ENCODE peak calls at places on chromosomes 16 and 17, in five cellular contexts. One of them, this sample, is unnamed.

GRCh38 chr17:4853195-4853762 is 20.1 kb downstream of the MINK1 start:
- DNase-seq in K562: no peak
- DNase-seq in HepG2: no peak
- DNase-seq in SK-N-SH: no peak
- DNase-seq in GM12878: no peak
- DNase-seq in this sample: no peak

GRCh38 chr16:89093602-89094251 is at the start of gene ACSF3:
- DNase-seq in K562: peak
- DNase-seq in SK-N-SH: peak
- DNase-seq in HepG2: no peak
- DNase-seq in GM12878: no peak
- DNase-seq in this sample: peak

GRCh38 chr17:35849469-35850348 is 19.0 kb downstream of the HEATR9 start:
- DNase-seq in K562: peak
- DNase-seq in HepG2: peak
- DNase-seq in GM12878: peak
- DNase-seq in SK-N-SH: peak
- DNase-seq in this sample: peak

GRCh38 chr17:42773290-42774035 is at the start of gene VPS25:
- DNase-seq in HepG2: peak
- DNase-seq in GM12878: no peak
- DNase-seq in K562: peak
- DNase-seq in SK-N-SH: peak
- DNase-seq in this sample: peak

GRCh38 chr17:15507896-15508295 is 40.5 kb upstream of the CDRT4 start:
- DNase-seq in GM12878: no peak
- DNase-seq in K562: no peak
- DNase-seq in HepG2: no peak
- DNase-seq in SK-N-SH: no peak
- DNase-seq in this sample: no peak

GRCh38 chr16:7026639-7027038 is 306.0 kb upstream of the RBFOX1 start:
- DNase-seq in GM12878: no peak
- DNase-seq in K562: no peak
- DNase-seq in SK-N-SH: no peak
- DNase-seq in HepG2: no peak
- DNase-seq in this sample: no peak

GRCh38 chr16:898761-899677 is 71.8 kb downstream of the LMF1 start:
- DNase-seq in GM12878: no peak
- DNase-seq in HepG2: no peak
- DNase-seq in K562: no peak
- DNase-seq in SK-N-SH: peak
- DNase-seq in this sample: no peak

GRCh38 chr16:74724820-74725549 is 24.3 kb upstream of the MLKL start:
- DNase-seq in SK-N-SH: no peak
- DNase-seq in HepG2: no peak
- DNase-seq in GM12878: no peak
- DNase-seq in K562: no peak
- DNase-seq in this sample: no peak

GRCh38 chr16:29114476-29115012 is 129.7 kb downstream of the LAT start:
- DNase-seq in GM12878: no peak
- DNase-seq in K562: no peak
- DNase-seq in HepG2: no peak
- DNase-seq in SK-N-SH: no peak
- DNase-seq in this sample: no peak

GRCh38 chr17:1710807-1711553 is 803 bp upstream of the TLCD2 start:
- DNase-seq in GM12878: no peak
- DNase-seq in K562: no peak
- DNase-seq in HepG2: no peak
- DNase-seq in SK-N-SH: no peak
- DNase-seq in this sample: no peak

GRCh38 chr16:81201267-81201666 is 37.2 kb upstream of the BCO1 start:
- DNase-seq in SK-N-SH: no peak
- DNase-seq in GM12878: no peak
- DNase-seq in HepG2: no peak
- DNase-seq in K562: no peak
- DNase-seq in this sample: no peak

GRCh38 chr16:49010879-49011278 is 270.8 kb downstream of the CBLN1 start:
- DNase-seq in SK-N-SH: no peak
- DNase-seq in K562: no peak
- DNase-seq in GM12878: no peak
- DNase-seq in HepG2: no peak
- DNase-seq in this sample: no peak

GRCh38 chr17:8953152-8953885 is 12.2 kb downstream of the PIK3R5 start:
- DNase-seq in K562: no peak
- DNase-seq in SK-N-SH: no peak
- DNase-seq in GM12878: no peak
- DNase-seq in HepG2: no peak
- DNase-seq in this sample: no peak

GRCh38 chr17:42090964-42091790 is 7.1 kb downstream of the ZNF385C start:
- DNase-seq in HepG2: no peak
- DNase-seq in SK-N-SH: no peak
- DNase-seq in K562: no peak
- DNase-seq in GM12878: no peak
- DNase-seq in this sample: no peak

GRCh38 chr16:1105888-1106620 is 10.0 kb upstream of the C1QTNF8 start:
- DNase-seq in K562: peak
- DNase-seq in SK-N-SH: peak
- DNase-seq in GM12878: no peak
- DNase-seq in HepG2: peak
- DNase-seq in this sample: peak

GRCh38 chr17:63549289-63549945 is 860 bp upstream of the DCAF7 start:
- DNase-seq in HepG2: no peak
- DNase-seq in SK-N-SH: no peak
- DNase-seq in K562: no peak
- DNase-seq in GM12878: no peak
- DNase-seq in this sample: no peak

GRCh38 chr17:13480877-13481276 is 120.9 kb downstream of the HS3ST3A1 start:
- DNase-seq in SK-N-SH: no peak
- DNase-seq in HepG2: no peak
- DNase-seq in GM12878: no peak
- DNase-seq in K562: no peak
- DNase-seq in this sample: no peak

GRCh38 chr17:60398227-60398959 is 6.5 kb upstream of the USP32 start:
- DNase-seq in K562: no peak
- DNase-seq in GM12878: peak
- DNase-seq in SK-N-SH: no peak
- DNase-seq in HepG2: no peak
- DNase-seq in this sample: no peak

GRCh38 chr16:55732496-55732895 is 76.7 kb downstream of the SLC6A2 start:
- DNase-seq in K562: no peak
- DNase-seq in HepG2: no peak
- DNase-seq in GM12878: no peak
- DNase-seq in SK-N-SH: no peak
- DNase-seq in this sample: no peak

GRCh38 chr17:48155889-48156670 is 48.5 kb downstream of the SNX11 start:
- DNase-seq in HepG2: no peak
- DNase-seq in GM12878: no peak
- DNase-seq in K562: no peak
- DNase-seq in SK-N-SH: no peak
- DNase-seq in this sample: no peak

GRCh38 chr16:57795431-57795878 is 6.8 kb downstream of the KIFC3 start:
- DNase-seq in K562: peak
- DNase-seq in SK-N-SH: peak
- DNase-seq in GM12878: no peak
- DNase-seq in HepG2: peak
- DNase-seq in this sample: peak

GRCh38 chr16:2089676-2090480 is 42.1 kb downstream of the TSC2 start:
- DNase-seq in HepG2: no peak
- DNase-seq in GM12878: no peak
- DNase-seq in SK-N-SH: no peak
- DNase-seq in K562: no peak
- DNase-seq in this sample: no peak

GRCh38 chr17:81249233-81250040 is 10.3 kb downstream of the NDUFAF8 start:
- DNase-seq in K562: no peak
- DNase-seq in HepG2: peak
- DNase-seq in GM12878: no peak
- DNase-seq in SK-N-SH: no peak
- DNase-seq in this sample: no peak

GRCh38 chr16:2531696-2532493 is 687 bp upstream of the CEMP1 start:
- DNase-seq in K562: peak
- DNase-seq in GM12878: peak
- DNase-seq in HepG2: peak
- DNase-seq in SK-N-SH: peak
- DNase-seq in this sample: peak

GRCh38 chr16:66389256-66390175 is 23.0 kb downstream of the CDH5 start:
- DNase-seq in K562: no peak
- DNase-seq in HepG2: no peak
- DNase-seq in GM12878: no peak
- DNase-seq in SK-N-SH: no peak
- DNase-seq in this sample: no peak

GRCh38 chr17:61536417-61536955 is 54.5 kb downstream of the NACA2 start:
- DNase-seq in GM12878: no peak
- DNase-seq in HepG2: no peak
- DNase-seq in K562: no peak
- DNase-seq in SK-N-SH: no peak
- DNase-seq in this sample: no peak
- TF ChIP-seq FOXM1 in GM12878: no peak
- TF ChIP-seq FOXM1 in HepG2: no peak
- TF ChIP-seq FOXM1 in K562: no peak
- TF ChIP-seq FOXM1 in SK-N-SH: no peak
- TF ChIP-seq FOXM1 in this sample: no peak

GRCh38 chr17:10352866-10353265 is 19.9 kb downstream of the MYH13 start:
- DNase-seq in SK-N-SH: no peak
- DNase-seq in HepG2: no peak
- DNase-seq in K562: no peak
- DNase-seq in GM12878: no peak
- DNase-seq in this sample: no peak

GRCh38 chr17:10360578-10360977 is 12.2 kb downstream of the MYH13 start:
- DNase-seq in SK-N-SH: no peak
- DNase-seq in GM12878: no peak
- DNase-seq in K562: no peak
- DNase-seq in HepG2: no peak
- DNase-seq in this sample: no peak

GRCh38 chr17:10357768-10358167 is 15.0 kb downstream of the MYH13 start:
- DNase-seq in GM12878: no peak
- DNase-seq in K562: peak
- DNase-seq in SK-N-SH: peak
- DNase-seq in HepG2: no peak
- DNase-seq in this sample: peak
- TF ChIP-seq FOXM1 in GM12878: no peak
- TF ChIP-seq FOXM1 in K562: no peak
- TF ChIP-seq FOXM1 in SK-N-SH: no peak
- TF ChIP-seq FOXM1 in HepG2: no peak
- TF ChIP-seq FOXM1 in this sample: no peak

GRCh38 chr16:14400285-14400977 is 229.6 kb downstream of the PARN start:
- DNase-seq in GM12878: no peak
- DNase-seq in SK-N-SH: no peak
- DNase-seq in K562: no peak
- DNase-seq in HepG2: no peak
- DNase-seq in this sample: no peak

GRCh38 chr16:14409563-14409962 is 220.5 kb downstream of the PARN start:
- DNase-seq in GM12878: no peak
- DNase-seq in SK-N-SH: no peak
- DNase-seq in K562: no peak
- DNase-seq in HepG2: peak
- DNase-seq in this sample: no peak

GRCh38 chr16:14407786-14408399 is 222.2 kb downstream of the PARN start:
- DNase-seq in GM12878: no peak
- DNase-seq in HepG2: no peak
- DNase-seq in K562: no peak
- DNase-seq in SK-N-SH: no peak
- DNase-seq in this sample: no peak

GRCh38 chr16:14401839-14402115 is 228.3 kb downstream of the PARN start:
- DNase-seq in GM12878: no peak
- DNase-seq in HepG2: no peak
- DNase-seq in SK-N-SH: no peak
- DNase-seq in K562: no peak
- DNase-seq in this sample: no peak

DNA sequence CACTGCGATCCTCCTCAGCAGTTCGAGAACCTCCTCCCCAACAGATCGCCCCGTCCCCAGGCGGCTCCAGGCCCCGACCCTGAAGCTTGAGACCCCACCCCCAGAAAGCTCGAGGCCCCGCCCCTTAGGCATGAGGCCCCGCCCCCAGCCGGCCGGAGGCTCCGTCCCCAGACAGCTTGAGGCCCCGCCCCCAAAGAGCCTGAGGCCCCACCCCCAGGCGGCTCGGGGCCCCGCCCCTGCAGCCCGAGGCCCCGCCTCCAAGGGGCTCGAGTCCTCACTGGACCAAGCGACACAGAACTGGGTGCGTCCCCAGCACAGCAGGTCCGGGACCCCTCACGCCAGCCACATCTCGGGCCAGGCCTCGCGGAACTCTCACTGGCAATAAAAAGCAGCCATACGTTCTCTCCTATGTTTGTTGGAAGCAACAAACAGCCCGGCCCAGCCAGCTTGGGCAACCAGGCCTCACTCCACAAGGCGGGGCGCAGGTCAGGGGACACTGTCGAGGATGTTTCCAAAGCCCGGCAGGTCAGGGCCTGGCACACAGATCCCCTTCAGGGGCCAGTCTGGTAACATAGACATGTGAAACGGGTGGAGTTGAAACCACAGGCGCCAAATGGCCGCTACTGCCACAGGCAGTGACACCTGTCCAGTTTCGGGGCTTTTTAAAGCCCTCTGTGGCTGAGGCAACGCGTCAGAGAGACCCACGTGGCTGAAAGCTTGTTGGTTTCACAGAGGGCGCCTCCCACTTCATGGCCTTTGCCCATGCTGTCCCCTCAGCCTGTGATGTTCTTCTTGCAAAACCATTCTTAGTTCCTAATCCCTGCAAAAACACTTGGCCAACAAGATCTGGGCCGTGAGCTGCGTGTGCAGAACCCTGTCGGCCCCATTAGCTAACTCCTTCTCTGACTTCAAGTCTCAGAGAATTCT is 224.2 kb downstream of the PARN start:
- DNase-seq in GM12878: peak
- DNase-seq in SK-N-SH: peak
- DNase-seq in HepG2: peak
- DNase-seq in K562: peak
- DNase-seq in this sample: peak
- TF ChIP-seq FOXM1 in GM12878: no peak
- TF ChIP-seq FOXM1 in SK-N-SH: no peak
- TF ChIP-seq FOXM1 in HepG2: peak
- TF ChIP-seq FOXM1 in K562: no peak
- TF ChIP-seq FOXM1 in this sample: no peak

GRCh38 chr16:67613808-67614207 is 31.1 kb upstream of the CARMIL2 start:
- DNase-seq in SK-N-SH: no peak
- DNase-seq in GM12878: no peak
- DNase-seq in HepG2: peak
- DNase-seq in K562: no peak
- DNase-seq in this sample: no peak
- TF ChIP-seq FOXM1 in SK-N-SH: no peak
- TF ChIP-seq FOXM1 in GM12878: no peak
- TF ChIP-seq FOXM1 in HepG2: no peak
- TF ChIP-seq FOXM1 in K562: no peak
- TF ChIP-seq FOXM1 in this sample: no peak

DNA sequence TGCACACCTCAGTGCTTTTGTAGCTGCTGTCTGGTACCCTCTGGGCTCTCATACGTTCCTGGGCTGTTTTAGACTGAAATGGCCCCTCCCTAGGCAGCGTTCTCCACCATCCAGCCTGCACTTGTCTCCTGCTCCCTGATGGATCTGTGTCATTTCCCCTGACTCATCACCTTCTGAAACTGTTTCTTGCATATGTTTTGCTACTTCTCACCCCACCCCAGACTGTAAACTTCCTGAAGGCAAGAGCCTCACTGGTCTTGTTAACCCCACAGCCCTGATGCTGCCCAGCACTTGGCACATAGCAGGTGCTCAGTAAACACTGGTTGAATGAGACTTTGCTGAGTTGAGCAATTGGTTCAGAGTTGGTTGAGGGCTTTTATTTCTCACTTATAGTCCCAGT is 78.7 kb downstream of the CRISPLD2 start:
- DNase-seq in SK-N-SH: no peak
- DNase-seq in HepG2: no peak
- DNase-seq in GM12878: no peak
- DNase-seq in K562: no peak
- DNase-seq in this sample: no peak
- TF ChIP-seq FOXM1 in SK-N-SH: no peak
- TF ChIP-seq FOXM1 in HepG2: no peak
- TF ChIP-seq FOXM1 in GM12878: no peak
- TF ChIP-seq FOXM1 in K562: no peak
- TF ChIP-seq FOXM1 in this sample: no peak